ENCODE peak calls at places on chromosomes 4 and X, in nine cellular contexts. P is epithelial cell of esophagus; I is uterus; X is cardiac fibroblast; N is activated CD8-positive, alpha-beta T cell treated with anti-CD3 and anti-CD28 coated beads for 36 hours; Y is K562; K is foreskin fibroblast; D is nephron progenitor cell; W is bronchial epithelial cell. Q is an unnamed sample.

GRCh38 chrX:86047174-86047991 is at the start of gene CHM:
- DNase-seq in P (peak), I (peak), X (peak), N (peak), Y (peak), K (peak), D (peak), W (peak), Q (peak)

GRCh38 chr4:137609693-137610450 is 77.6 kb upstream of the PCDH18 start:
- DNase-seq in P (no peak), I (no peak), X (peak), N (no peak), Y (no peak), K (peak), D (no peak), W (no peak), Q (peak)

GRCh38 chrX:103699243-103699642 is 11.5 kb upstream of the TMEM31 start:
- DNase-seq in P (no peak), I (no peak), X (no peak), N (no peak), Y (no peak), K (no peak), D (no peak), W (no peak), Q (no peak)

GRCh38 chr4:53695540-53696463 is 104.5 kb upstream of the LNX1 start:
- DNase-seq in P (no peak), I (no peak), X (no peak), N (no peak), Y (no peak), K (no peak), D (no peak), W (no peak), Q (no peak)

GRCh38 chrX:10189317-10190268 is 32.8 kb downstream of the CLCN4 start:
- DNase-seq in P (peak), I (peak), X (peak), N (peak), Y (peak), K (peak), D (peak), W (peak), Q (peak)

GRCh38 chrX:147710301-147710700 is 201.4 kb upstream of the FMR1 start:
- DNase-seq in P (no peak), I (no peak), X (no peak), N (no peak), Y (no peak), K (no peak), D (no peak), W (no peak), Q (no peak)

GRCh38 chr4:85084371-85085170 is 118.1 kb upstream of the WDFY3 start:
- DNase-seq in P (peak), I (peak), X (peak), N (peak), Y (peak), K (peak), D (peak), W (peak), Q (peak)

GRCh38 chr4:158809611-158810486 is 41.0 kb downstream of the FNIP2 start:
- DNase-seq in P (peak), I (no peak), X (peak), N (peak), Y (no peak), K (peak), D (no peak), W (peak), Q (peak)

GRCh38 chr4:185016101-185016940 is 2.0 kb upstream of the HELT start:
- DNase-seq in P (no peak), I (no peak), X (no peak), N (no peak), Y (no peak), K (no peak), D (no peak), W (no peak), Q (no peak)

GRCh38 chr4:123235431-123235830 is 161.2 kb upstream of the SPRY1 start:
- DNase-seq in P (no peak), I (no peak), X (no peak), N (no peak), Y (no peak), K (no peak), D (no peak), W (no peak), Q (peak)

GRCh38 chr4:125741825-125742452 is 427.2 kb downstream of the FAT4 start:
- DNase-seq in P (peak), I (no peak), X (peak), N (no peak), Y (peak), K (no peak), D (no peak), W (peak), Q (peak)

GRCh38 chr4:92996533-92996932 is 692.8 kb downstream of the GRID2 start:
- DNase-seq in P (no peak), I (no peak), X (no peak), N (no peak), Y (no peak), K (no peak), D (no peak), W (no peak), Q (no peak)

GRCh38 chr4:85475631-85476233 is 782 bp downstream of the ARHGAP24 start:
- DNase-seq in P (peak), I (no peak), X (peak), N (no peak), Y (no peak), K (peak), D (peak), W (no peak), Q (peak)

GRCh38 chr4:25144870-25145481 is 15.3 kb downstream of the SEPSECS start:
- DNase-seq in P (peak), I (no peak), X (peak), N (no peak), Y (peak), K (peak), D (no peak), W (peak), Q (peak)

GRCh38 chr4:41257257-41257900 is 651 bp downstream of the UCHL1 start:
- DNase-seq in P (peak), I (no peak), X (peak), N (peak), Y (no peak), K (no peak), D (peak), W (no peak), Q (peak)

GRCh38 chrX:15718283-15718970 is 19.6 kb upstream of the CA5B start:
- DNase-seq in P (peak), I (no peak), X (no peak), N (no peak), Y (no peak), K (no peak), D (no peak), W (no peak), Q (no peak)

GRCh38 chrX:19566359-19567141 is 51.2 kb upstream of the MAP3K15 start:
- DNase-seq in P (no peak), I (no peak), X (peak), N (peak), Y (no peak), K (no peak), D (no peak), W (no peak), Q (peak)

GRCh38 chr4:70425306-70425705 is 27.6 kb downstream of the OPRPN start:
- DNase-seq in P (no peak), I (no peak), X (no peak), N (no peak), Y (no peak), K (no peak), D (no peak), W (peak), Q (no peak)

GRCh38 chr4:20251796-20252655 is at the start of gene SLIT2:
- DNase-seq in P (peak), I (peak), X (peak), N (peak), Y (peak), K (peak), D (peak), W (peak), Q (peak)

GRCh38 chr4:185307136-185307950 is 88.4 kb downstream of the LRP2BP start:
- DNase-seq in P (peak), I (no peak), X (no peak), N (no peak), Y (no peak), K (no peak), D (no peak), W (peak), Q (no peak)

GRCh38 chr4:94577136-94577535 is 125.4 kb downstream of the PDLIM5 start:
- DNase-seq in P (no peak), I (peak), X (peak), N (no peak), Y (no peak), K (peak), D (peak), W (no peak), Q (peak)

GRCh38 chrX:70132244-70132643 is 1.0 kb upstream of the IGBP1 start:
- DNase-seq in P (peak), I (no peak), X (no peak), N (no peak), Y (no peak), K (no peak), D (no peak), W (peak), Q (no peak)

GRCh38 chrX:68683580-68683979 is 36.1 kb downstream of the STARD8 start:
- DNase-seq in P (no peak), I (no peak), X (no peak), N (no peak), Y (no peak), K (no peak), D (no peak), W (no peak), Q (no peak)

GRCh38 chrX:150372280-150372679 is 9.2 kb downstream of the MAMLD1 start:
- DNase-seq in P (no peak), I (no peak), X (no peak), N (no peak), Y (no peak), K (no peak), D (no peak), W (no peak), Q (no peak)

GRCh38 chrX:68286076-68286475 is 147.2 kb downstream of the OPHN1 start:
- DNase-seq in P (no peak), I (no peak), X (no peak), N (no peak), Y (no peak), K (no peak), D (no peak), W (no peak), Q (no peak)

GRCh38 chr4:101158507-101158906 is 188.8 kb downstream of the PPP3CA start:
- DNase-seq in P (no peak), I (no peak), X (no peak), N (peak), Y (no peak), K (no peak), D (no peak), W (no peak), Q (no peak)

GRCh38 chrX:360496-361150 is 26.1 kb downstream of the PPP2R3B start:
- DNase-seq in P (no peak), I (no peak), X (no peak), N (no peak), Y (no peak), K (no peak), D (no peak), W (no peak), Q (no peak)

GRCh38 chr4:6270691-6271121 is 1.1 kb downstream of the WFS1 start:
- DNase-seq in P (no peak), I (no peak), X (peak), N (no peak), Y (no peak), K (peak), D (no peak), W (no peak), Q (no peak)

GRCh38 chr4:95507561-95507960 is 41.2 kb downstream of the UNC5C start:
- DNase-seq in P (no peak), I (no peak), X (no peak), N (no peak), Y (no peak), K (no peak), D (no peak), W (no peak), Q (no peak)

GRCh38 chr4:109708435-109708834 is 5.2 kb upstream of the CASP6 start:
- DNase-seq in P (no peak), I (no peak), X (no peak), N (no peak), Y (no peak), K (no peak), D (no peak), W (no peak), Q (no peak)

GRCh38 chr4:157128395-157128794 is 52.4 kb downstream of the GLRB start:
- DNase-seq in P (peak), I (no peak), X (peak), N (no peak), Y (no peak), K (peak), D (no peak), W (peak), Q (peak)

GRCh38 chrX:106484233-106484632 is 127.5 kb upstream of the RADX start:
- DNase-seq in P (peak), I (no peak), X (no peak), N (peak), Y (no peak), K (no peak), D (no peak), W (peak), Q (no peak)

GRCh38 chr4:74433043-74433442 is 11.9 kb upstream of the AREG start:
- DNase-seq in P (no peak), I (no peak), X (peak), N (no peak), Y (no peak), K (no peak), D (no peak), W (no peak), Q (peak)

GRCh38 chr4:79319975-79320374 is 5.9 kb downstream of the NAA11 start:
- DNase-seq in P (no peak), I (no peak), X (no peak), N (no peak), Y (no peak), K (no peak), D (no peak), W (no peak), Q (no peak)

GRCh38 chr4:174989791-174990190 is 71.6 kb downstream of the ADAM29 start:
- DNase-seq in P (no peak), I (no peak), X (no peak), N (no peak), Y (no peak), K (no peak), D (no peak), W (no peak), Q (no peak)

DNA sequence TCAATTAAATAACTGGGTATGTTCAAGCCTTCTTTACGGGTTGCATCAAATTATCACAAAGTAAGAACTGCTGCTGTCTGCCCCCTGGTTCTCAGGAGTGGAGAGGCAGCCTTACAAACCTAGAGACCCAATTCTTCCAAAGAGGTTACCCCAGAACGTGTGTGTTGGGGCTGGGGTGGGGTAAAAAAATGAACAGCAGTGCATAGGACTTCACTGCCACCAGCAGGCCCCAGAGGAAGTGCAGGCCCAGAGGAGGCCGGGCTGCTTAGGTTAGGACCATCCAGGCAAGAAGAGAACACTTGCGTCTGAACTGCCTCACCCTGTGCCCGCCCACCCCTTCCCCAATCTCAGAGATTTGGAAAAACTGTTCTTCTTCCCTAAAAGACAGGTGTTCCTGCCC is 1.5 kb upstream of the NWD2 start:
- DNase-seq in P (no peak), I (no peak), X (no peak), N (no peak), Y (no peak), K (no peak), D (peak), W (no peak), Q (no peak)
- TF ChIP-seq CTCF in P (no peak), I (no peak), X (no peak), N (no peak), Y (no peak), K (no peak), D (no peak), W (no peak), Q (no peak)

DNA sequence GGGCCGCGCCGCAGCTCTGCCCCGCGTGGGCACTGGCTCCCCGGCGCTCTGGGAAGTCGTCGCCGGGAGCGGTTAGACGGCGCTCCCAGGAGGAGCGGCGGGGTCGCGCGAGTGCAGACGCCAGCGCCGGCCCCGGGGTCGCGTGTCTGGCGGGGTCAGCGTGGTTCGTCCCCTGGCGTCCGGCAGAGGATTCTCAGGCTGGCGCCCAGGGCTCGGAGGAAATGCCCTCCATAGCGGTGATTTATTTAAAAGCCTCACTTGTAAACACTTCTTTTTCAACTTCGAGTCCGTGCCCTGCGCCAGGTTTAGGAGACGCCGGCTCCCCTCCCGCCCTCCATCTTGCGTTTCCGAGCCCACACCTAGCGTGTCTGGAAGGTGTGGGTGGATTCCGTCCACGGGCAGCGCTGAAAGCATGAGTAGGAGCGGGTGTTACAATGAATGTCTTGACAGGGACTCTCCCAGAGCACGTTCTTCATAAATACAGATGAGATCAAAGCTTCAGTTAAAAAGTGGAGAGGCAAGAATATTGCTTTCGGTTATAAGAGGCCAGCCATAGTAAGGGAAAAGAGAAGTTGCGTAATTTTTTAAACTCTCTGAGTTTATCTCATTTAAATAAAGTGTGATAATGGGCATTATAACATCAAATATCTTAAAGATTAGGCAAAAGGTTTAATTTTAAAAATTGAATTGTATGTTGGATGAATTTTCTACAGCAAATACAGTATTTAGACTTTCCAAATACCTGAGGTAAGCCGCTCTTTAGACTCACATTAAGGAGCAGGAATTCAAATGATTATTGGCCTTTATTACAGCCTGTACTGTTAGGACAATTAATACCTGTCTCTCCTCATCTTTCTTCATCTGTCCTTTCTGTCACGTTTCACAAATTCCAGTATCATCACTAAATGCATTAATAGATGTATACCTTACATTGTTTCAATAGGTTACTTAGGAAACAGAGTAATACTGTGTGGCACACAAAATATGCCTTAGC is 863 bp downstream of the FAM241A start:
- DNase-seq in P (peak), I (peak), X (peak), N (peak), Y (peak), K (peak), D (peak), W (peak), Q (peak)
- TF ChIP-seq CTCF in P (no peak), I (no peak), X (peak), N (no peak), Y (no peak), K (peak), D (peak), W (peak), Q (peak)

GRCh38 chrX:134294548-134294947 is 57.6 kb downstream of the CCDC160 start:
- DNase-seq in P (peak), I (no peak), X (peak), N (no peak), Y (peak), K (peak), D (no peak), W (peak), Q (no peak)
- TF ChIP-seq CTCF in P (peak), I (no peak), X (peak), N (no peak), Y (no peak), K (peak), D (peak), W (peak), Q (peak)

DNA sequence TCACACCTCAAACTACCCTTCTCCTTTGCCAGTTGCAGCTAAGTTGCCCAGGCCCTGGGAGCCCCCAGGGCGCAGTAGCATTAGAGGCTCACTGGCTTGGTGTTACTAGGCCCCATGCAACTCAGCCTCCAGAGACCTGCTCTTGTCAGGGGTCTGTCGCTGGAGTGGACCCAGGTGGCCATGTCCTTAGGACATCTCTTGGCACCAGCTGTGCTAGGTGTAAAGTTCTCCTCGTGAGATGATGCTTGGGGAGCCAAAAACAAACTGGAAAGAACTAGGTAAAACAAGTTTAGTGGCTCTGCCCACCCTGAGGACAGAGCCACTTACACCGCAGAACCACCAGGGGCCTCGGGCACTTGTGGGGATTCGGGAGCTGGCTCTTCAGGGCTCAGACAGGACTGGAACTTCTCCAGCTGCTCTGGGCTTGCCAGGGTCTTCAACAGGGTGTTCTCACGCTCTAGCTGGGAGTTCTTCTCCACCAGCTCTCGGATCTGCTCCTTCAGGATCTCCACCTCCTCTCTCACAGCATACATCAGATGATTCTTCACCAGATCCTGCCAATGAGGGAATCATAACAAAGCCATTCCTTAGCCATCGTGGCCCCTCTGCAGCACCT is 61.3 kb downstream of the TSC22D3 start:
- DNase-seq in P (no peak), I (no peak), X (peak), N (no peak), Y (no peak), K (no peak), D (no peak), W (no peak), Q (no peak)
- TF ChIP-seq CTCF in P (peak), I (peak), X (peak), N (no peak), Y (no peak), K (no peak), D (no peak), W (peak), Q (peak)

GRCh38 chr4:153573881-153574807 is 108.0 kb downstream of the TMEM131L start:
- DNase-seq in P (peak), I (peak), X (peak), N (peak), Y (no peak), K (peak), D (no peak), W (peak), Q (peak)
- TF ChIP-seq CTCF in P (peak), I (peak), X (peak), N (peak), Y (peak), K (peak), D (no peak), W (peak), Q (peak)

Q was measured in HFFc6.